ENCODE peak calls at places on chromosomes 6 and 20, in ten cellular contexts. One of them, this sample, is unnamed.

GRCh38 chr6:158000530-158001307 is 19.1 kb downstream of the SYNJ2 start:
- DNase-seq in GM23338: no peak
- DNase-seq in spleen: peak
- DNase-seq in ovary: no peak
- DNase-seq in CD8-positive, alpha-beta memory T cell: no peak
- DNase-seq in GM12878: no peak
- DNase-seq in cardiac muscle cell: no peak
- DNase-seq in caudate nucleus: no peak
- DNase-seq in RWPE1: no peak
- DNase-seq in substantia nigra: no peak
- DNase-seq in this sample: peak

GRCh38 chr20:63273635-63274380 is 1.2 kb downstream of the ARFGAP1 start:
- DNase-seq in GM23338: no peak
- DNase-seq in substantia nigra: no peak
- DNase-seq in spleen: no peak
- DNase-seq in GM12878: no peak
- DNase-seq in RWPE1: peak
- DNase-seq in ovary: no peak
- DNase-seq in CD8-positive, alpha-beta memory T cell: no peak
- DNase-seq in caudate nucleus: no peak
- DNase-seq in cardiac muscle cell: no peak
- DNase-seq in this sample: no peak

GRCh38 chr6:3457710-3458605 is 1.1 kb upstream of the SLC22A23 start:
- DNase-seq in spleen: no peak
- DNase-seq in cardiac muscle cell: peak
- DNase-seq in CD8-positive, alpha-beta memory T cell: no peak
- DNase-seq in ovary: peak
- DNase-seq in GM23338: peak
- DNase-seq in GM12878: no peak
- DNase-seq in caudate nucleus: peak
- DNase-seq in RWPE1: peak
- DNase-seq in substantia nigra: no peak
- DNase-seq in this sample: no peak

GRCh38 chr6:140871911-140872310 is 1260.8 kb upstream of the GJE1 start:
- DNase-seq in caudate nucleus: no peak
- DNase-seq in spleen: no peak
- DNase-seq in RWPE1: no peak
- DNase-seq in substantia nigra: no peak
- DNase-seq in GM23338: no peak
- DNase-seq in ovary: no peak
- DNase-seq in GM12878: no peak
- DNase-seq in CD8-positive, alpha-beta memory T cell: no peak
- DNase-seq in cardiac muscle cell: no peak
- DNase-seq in this sample: no peak

GRCh38 chr6:20454201-20454824 is 52.6 kb downstream of the E2F3 start:
- DNase-seq in caudate nucleus: no peak
- DNase-seq in ovary: no peak
- DNase-seq in substantia nigra: no peak
- DNase-seq in cardiac muscle cell: no peak
- DNase-seq in GM23338: no peak
- DNase-seq in spleen: no peak
- DNase-seq in RWPE1: no peak
- DNase-seq in GM12878: no peak
- DNase-seq in CD8-positive, alpha-beta memory T cell: peak
- DNase-seq in this sample: no peak

GRCh38 chr6:3929281-3929798 is 80.2 kb downstream of the FAM50B start:
- DNase-seq in GM23338: no peak
- DNase-seq in GM12878: no peak
- DNase-seq in ovary: peak
- DNase-seq in cardiac muscle cell: no peak
- DNase-seq in CD8-positive, alpha-beta memory T cell: no peak
- DNase-seq in RWPE1: no peak
- DNase-seq in spleen: no peak
- DNase-seq in substantia nigra: no peak
- DNase-seq in caudate nucleus: no peak
- DNase-seq in this sample: no peak

GRCh38 chr20:61846074-61846473 is 219.6 kb downstream of the TAF4 start:
- DNase-seq in ovary: no peak
- DNase-seq in cardiac muscle cell: no peak
- DNase-seq in CD8-positive, alpha-beta memory T cell: no peak
- DNase-seq in spleen: peak
- DNase-seq in RWPE1: no peak
- DNase-seq in GM12878: no peak
- DNase-seq in GM23338: no peak
- DNase-seq in caudate nucleus: no peak
- DNase-seq in substantia nigra: no peak
- DNase-seq in this sample: no peak

GRCh38 chr6:116840091-116840490 is 11.2 kb upstream of the GPRC6A start:
- DNase-seq in spleen: no peak
- DNase-seq in substantia nigra: no peak
- DNase-seq in ovary: no peak
- DNase-seq in GM23338: no peak
- DNase-seq in caudate nucleus: no peak
- DNase-seq in GM12878: no peak
- DNase-seq in CD8-positive, alpha-beta memory T cell: no peak
- DNase-seq in RWPE1: peak
- DNase-seq in cardiac muscle cell: no peak
- DNase-seq in this sample: no peak

GRCh38 chr20:32482251-32483220 is 102.6 kb downstream of the NOL4L start:
- DNase-seq in ovary: peak
- DNase-seq in spleen: peak
- DNase-seq in CD8-positive, alpha-beta memory T cell: peak
- DNase-seq in substantia nigra: peak
- DNase-seq in GM23338: peak
- DNase-seq in RWPE1: no peak
- DNase-seq in caudate nucleus: no peak
- DNase-seq in GM12878: no peak
- DNase-seq in cardiac muscle cell: peak
- DNase-seq in this sample: peak

GRCh38 chr6:166106076-166106686 is 61.5 kb downstream of the TBXT start:
- DNase-seq in spleen: no peak
- DNase-seq in GM23338: peak
- DNase-seq in CD8-positive, alpha-beta memory T cell: peak
- DNase-seq in substantia nigra: peak
- DNase-seq in GM12878: peak
- DNase-seq in caudate nucleus: peak
- DNase-seq in cardiac muscle cell: peak
- DNase-seq in RWPE1: peak
- DNase-seq in ovary: peak
- DNase-seq in this sample: no peak

GRCh38 chr6:35047265-35048011 is 93.7 kb downstream of the TCP11 start:
- DNase-seq in CD8-positive, alpha-beta memory T cell: no peak
- DNase-seq in GM23338: no peak
- DNase-seq in caudate nucleus: no peak
- DNase-seq in GM12878: no peak
- DNase-seq in spleen: no peak
- DNase-seq in ovary: no peak
- DNase-seq in cardiac muscle cell: no peak
- DNase-seq in substantia nigra: no peak
- DNase-seq in RWPE1: no peak
- DNase-seq in this sample: no peak

GRCh38 chr20:32516985-32517873 is 67.9 kb downstream of the NOL4L start:
- DNase-seq in substantia nigra: peak
- DNase-seq in GM12878: no peak
- DNase-seq in spleen: no peak
- DNase-seq in CD8-positive, alpha-beta memory T cell: no peak
- DNase-seq in cardiac muscle cell: peak
- DNase-seq in caudate nucleus: peak
- DNase-seq in GM23338: peak
- DNase-seq in RWPE1: no peak
- DNase-seq in ovary: no peak
- DNase-seq in this sample: peak

GRCh38 chr6:44145839-44146238 is 12.8 kb upstream of the CAPN11 start:
- DNase-seq in CD8-positive, alpha-beta memory T cell: no peak
- DNase-seq in cardiac muscle cell: no peak
- DNase-seq in GM12878: no peak
- DNase-seq in spleen: peak
- DNase-seq in GM23338: no peak
- DNase-seq in substantia nigra: no peak
- DNase-seq in RWPE1: no peak
- DNase-seq in ovary: no peak
- DNase-seq in caudate nucleus: no peak
- DNase-seq in this sample: no peak

GRCh38 chr6:144564202-144564601 is 279.1 kb downstream of the UTRN start:
- DNase-seq in caudate nucleus: no peak
- DNase-seq in ovary: no peak
- DNase-seq in GM23338: no peak
- DNase-seq in RWPE1: no peak
- DNase-seq in substantia nigra: no peak
- DNase-seq in GM12878: no peak
- DNase-seq in spleen: no peak
- DNase-seq in cardiac muscle cell: no peak
- DNase-seq in CD8-positive, alpha-beta memory T cell: no peak
- DNase-seq in this sample: no peak

GRCh38 chr20:36367370-36367745 is 61.2 kb downstream of the DLGAP4 start:
- DNase-seq in CD8-positive, alpha-beta memory T cell: no peak
- DNase-seq in RWPE1: no peak
- DNase-seq in GM12878: no peak
- DNase-seq in substantia nigra: no peak
- DNase-seq in cardiac muscle cell: no peak
- DNase-seq in ovary: no peak
- DNase-seq in caudate nucleus: no peak
- DNase-seq in GM23338: no peak
- DNase-seq in spleen: no peak
- DNase-seq in this sample: no peak
- H3K27ac ChIP-seq in CD8-positive, alpha-beta memory T cell: no peak
- H3K27ac ChIP-seq in RWPE1: no peak
- H3K27ac ChIP-seq in GM12878: no peak
- H3K27ac ChIP-seq in substantia nigra: no peak
- H3K27ac ChIP-seq in cardiac muscle cell: no peak
- H3K27ac ChIP-seq in ovary: no peak
- H3K27ac ChIP-seq in caudate nucleus: no peak
- H3K27ac ChIP-seq in GM23338: no peak
- H3K27ac ChIP-seq in spleen: no peak
- H3K27ac ChIP-seq in this sample: no peak

DNA sequence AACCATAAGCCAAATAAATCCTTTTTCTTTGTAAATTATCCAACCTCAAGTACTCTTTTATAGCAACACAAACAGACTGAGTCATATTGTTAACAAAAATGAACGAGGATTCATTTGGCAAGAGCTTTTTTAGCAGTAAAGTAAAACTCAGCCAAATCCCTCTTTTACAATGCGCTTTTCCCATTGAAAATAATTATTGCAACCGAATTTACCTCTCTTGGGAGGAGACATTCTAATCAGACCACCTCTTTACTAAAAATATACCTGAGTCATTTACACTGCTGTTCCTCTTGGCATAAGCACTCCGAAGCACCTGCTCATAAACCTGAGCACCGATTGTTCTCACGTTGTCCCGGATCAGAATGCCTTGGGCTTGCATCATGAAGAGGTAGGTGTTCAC is 57.4 kb downstream of the B4GALT5 start:
- DNase-seq in GM12878: no peak
- DNase-seq in cardiac muscle cell: no peak
- DNase-seq in ovary: no peak
- DNase-seq in substantia nigra: no peak
- DNase-seq in caudate nucleus: peak
- DNase-seq in spleen: no peak
- DNase-seq in CD8-positive, alpha-beta memory T cell: no peak
- DNase-seq in GM23338: no peak
- DNase-seq in RWPE1: no peak
- DNase-seq in this sample: no peak
- H3K27ac ChIP-seq in GM12878: no peak
- H3K27ac ChIP-seq in cardiac muscle cell: no peak
- H3K27ac ChIP-seq in ovary: no peak
- H3K27ac ChIP-seq in substantia nigra: no peak
- H3K27ac ChIP-seq in caudate nucleus: no peak
- H3K27ac ChIP-seq in spleen: no peak
- H3K27ac ChIP-seq in CD8-positive, alpha-beta memory T cell: no peak
- H3K27ac ChIP-seq in GM23338: peak
- H3K27ac ChIP-seq in RWPE1: no peak
- H3K27ac ChIP-seq in this sample: peak

DNA sequence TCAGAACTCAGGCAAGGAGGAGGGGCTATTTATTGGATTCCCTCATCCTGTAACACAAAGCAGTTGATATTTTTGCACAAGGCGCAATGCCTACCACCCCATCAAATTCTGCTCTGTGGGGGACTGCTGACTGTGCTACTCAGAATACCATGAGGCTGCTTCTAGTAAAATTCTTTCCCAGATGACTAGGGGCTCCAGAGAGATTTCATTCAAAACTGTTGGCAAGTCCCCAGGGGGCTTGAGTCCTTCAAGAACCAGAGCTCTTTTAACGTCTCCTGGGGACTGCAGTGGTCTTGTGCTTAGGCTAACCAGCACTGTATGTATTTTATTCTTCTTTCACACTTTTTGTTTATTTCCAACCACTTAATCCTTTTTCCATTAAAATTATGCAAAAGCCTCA is 365.9 kb upstream of the AGPAT4 start:
- DNase-seq in spleen: no peak
- DNase-seq in caudate nucleus: no peak
- DNase-seq in substantia nigra: no peak
- DNase-seq in CD8-positive, alpha-beta memory T cell: no peak
- DNase-seq in ovary: no peak
- DNase-seq in GM23338: no peak
- DNase-seq in RWPE1: no peak
- DNase-seq in GM12878: no peak
- DNase-seq in cardiac muscle cell: no peak
- DNase-seq in this sample: no peak
- H3K27ac ChIP-seq in spleen: no peak
- H3K27ac ChIP-seq in caudate nucleus: no peak
- H3K27ac ChIP-seq in substantia nigra: no peak
- H3K27ac ChIP-seq in CD8-positive, alpha-beta memory T cell: no peak
- H3K27ac ChIP-seq in ovary: no peak
- H3K27ac ChIP-seq in GM23338: no peak
- H3K27ac ChIP-seq in RWPE1: no peak
- H3K27ac ChIP-seq in GM12878: no peak
- H3K27ac ChIP-seq in cardiac muscle cell: no peak
- H3K27ac ChIP-seq in this sample: no peak

GRCh38 chr6:120489941-120490340 is 844.3 kb downstream of the TBC1D32 start:
- DNase-seq in ovary: no peak
- DNase-seq in GM23338: no peak
- DNase-seq in caudate nucleus: no peak
- DNase-seq in CD8-positive, alpha-beta memory T cell: no peak
- DNase-seq in GM12878: no peak
- DNase-seq in substantia nigra: no peak
- DNase-seq in RWPE1: no peak
- DNase-seq in spleen: no peak
- DNase-seq in cardiac muscle cell: no peak
- DNase-seq in this sample: no peak

GRCh38 chr6:120498711-120499110 is 835.6 kb downstream of the TBC1D32 start:
- DNase-seq in RWPE1: no peak
- DNase-seq in cardiac muscle cell: peak
- DNase-seq in substantia nigra: no peak
- DNase-seq in CD8-positive, alpha-beta memory T cell: no peak
- DNase-seq in GM12878: no peak
- DNase-seq in GM23338: no peak
- DNase-seq in caudate nucleus: peak
- DNase-seq in spleen: no peak
- DNase-seq in ovary: no peak
- DNase-seq in this sample: no peak

DNA sequence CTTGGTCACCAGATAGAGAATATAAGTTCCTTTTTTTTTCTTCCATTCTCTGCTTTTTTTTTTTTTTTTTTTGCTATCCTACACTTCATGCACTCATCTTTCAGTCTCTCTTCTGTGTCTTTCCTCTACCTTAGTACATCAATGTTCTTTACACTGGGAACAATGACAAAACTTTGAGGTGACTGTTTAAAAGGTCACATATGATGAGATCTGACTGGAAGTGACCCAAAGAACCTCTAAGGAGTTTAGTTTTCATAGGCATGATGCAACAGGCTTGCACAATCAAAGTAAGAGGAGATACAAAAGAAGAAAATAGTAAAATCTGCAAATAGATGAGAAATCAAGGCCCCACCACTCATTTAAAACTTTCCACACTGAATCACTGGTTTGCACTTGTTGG is 840.8 kb downstream of the TBC1D32 start:
- DNase-seq in cardiac muscle cell: no peak
- DNase-seq in ovary: no peak
- DNase-seq in GM12878: no peak
- DNase-seq in substantia nigra: no peak
- DNase-seq in spleen: no peak
- DNase-seq in RWPE1: no peak
- DNase-seq in CD8-positive, alpha-beta memory T cell: no peak
- DNase-seq in GM23338: no peak
- DNase-seq in caudate nucleus: no peak
- DNase-seq in this sample: no peak
- H3K27ac ChIP-seq in cardiac muscle cell: no peak
- H3K27ac ChIP-seq in ovary: no peak
- H3K27ac ChIP-seq in GM12878: no peak
- H3K27ac ChIP-seq in substantia nigra: no peak
- H3K27ac ChIP-seq in spleen: no peak
- H3K27ac ChIP-seq in RWPE1: no peak
- H3K27ac ChIP-seq in CD8-positive, alpha-beta memory T cell: no peak
- H3K27ac ChIP-seq in GM23338: no peak
- H3K27ac ChIP-seq in caudate nucleus: no peak
- H3K27ac ChIP-seq in this sample: no peak

This sample was measured in left lung.